ENCODE peak calls at places on chromosomes 4 and X, in eight cellular contexts. One of them, this sample, is unnamed.

GRCh38 chrX:38287669-38288068 is 39.6 kb downstream of the RPGR start:
- DNase-seq in caudate nucleus: no peak
- DNase-seq in A549: no peak
- DNase-seq in AG04449: no peak
- DNase-seq in nucleus accumbens: no peak
- DNase-seq in activated naive CD8-positive, alpha-beta T cell treated with anti-CD3 and anti-CD28 coated beads, Interleukin-2, amount 50 U/mL, for 16 hours: no peak
- DNase-seq in activated gamma-delta T cell: no peak
- DNase-seq in effector memory CD8-positive, alpha-beta T cell: no peak
- DNase-seq in this sample: peak

GRCh38 chrX:107845625-107846024 is 20.0 kb downstream of the MID2 start:
- DNase-seq in effector memory CD8-positive, alpha-beta T cell: no peak
- DNase-seq in A549: no peak
- DNase-seq in AG04449: no peak
- DNase-seq in activated naive CD8-positive, alpha-beta T cell treated with anti-CD3 and anti-CD28 coated beads, Interleukin-2, amount 50 U/mL, for 16 hours: no peak
- DNase-seq in activated gamma-delta T cell: no peak
- DNase-seq in caudate nucleus: no peak
- DNase-seq in nucleus accumbens: no peak
- DNase-seq in this sample: no peak

GRCh38 chrX:13754765-13755164 is 20.2 kb downstream of the OFD1 start:
- DNase-seq in AG04449: no peak
- DNase-seq in A549: no peak
- DNase-seq in nucleus accumbens: no peak
- DNase-seq in activated naive CD8-positive, alpha-beta T cell treated with anti-CD3 and anti-CD28 coated beads, Interleukin-2, amount 50 U/mL, for 16 hours: no peak
- DNase-seq in effector memory CD8-positive, alpha-beta T cell: no peak
- DNase-seq in caudate nucleus: no peak
- DNase-seq in activated gamma-delta T cell: no peak
- DNase-seq in this sample: no peak

GRCh38 chr4:113673450-113673849 is 88.1 kb downstream of the CAMK2D start:
- DNase-seq in effector memory CD8-positive, alpha-beta T cell: peak
- DNase-seq in nucleus accumbens: no peak
- DNase-seq in activated naive CD8-positive, alpha-beta T cell treated with anti-CD3 and anti-CD28 coated beads, Interleukin-2, amount 50 U/mL, for 16 hours: no peak
- DNase-seq in A549: no peak
- DNase-seq in AG04449: no peak
- DNase-seq in activated gamma-delta T cell: no peak
- DNase-seq in caudate nucleus: no peak
- DNase-seq in this sample: peak

GRCh38 chr4:118941799-118942198 is 53.1 kb downstream of the SYNPO2 start:
- DNase-seq in AG04449: no peak
- DNase-seq in activated naive CD8-positive, alpha-beta T cell treated with anti-CD3 and anti-CD28 coated beads, Interleukin-2, amount 50 U/mL, for 16 hours: no peak
- DNase-seq in nucleus accumbens: no peak
- DNase-seq in effector memory CD8-positive, alpha-beta T cell: no peak
- DNase-seq in caudate nucleus: no peak
- DNase-seq in activated gamma-delta T cell: no peak
- DNase-seq in A549: no peak
- DNase-seq in this sample: no peak

GRCh38 chr4:81747242-81747930 is 275.7 kb upstream of the RASGEF1B start:
- DNase-seq in A549: no peak
- DNase-seq in activated gamma-delta T cell: no peak
- DNase-seq in caudate nucleus: no peak
- DNase-seq in effector memory CD8-positive, alpha-beta T cell: no peak
- DNase-seq in AG04449: no peak
- DNase-seq in nucleus accumbens: no peak
- DNase-seq in activated naive CD8-positive, alpha-beta T cell treated with anti-CD3 and anti-CD28 coated beads, Interleukin-2, amount 50 U/mL, for 16 hours: no peak
- DNase-seq in this sample: peak

GRCh38 chrX:30309139-30309571 is at the start of gene NR0B1:
- DNase-seq in A549: peak
- DNase-seq in nucleus accumbens: peak
- DNase-seq in effector memory CD8-positive, alpha-beta T cell: no peak
- DNase-seq in caudate nucleus: no peak
- DNase-seq in activated gamma-delta T cell: peak
- DNase-seq in activated naive CD8-positive, alpha-beta T cell treated with anti-CD3 and anti-CD28 coated beads, Interleukin-2, amount 50 U/mL, for 16 hours: no peak
- DNase-seq in AG04449: no peak
- DNase-seq in this sample: no peak

GRCh38 chr4:112352736-112353135 is 55.6 kb downstream of the ALPK1 start:
- DNase-seq in activated naive CD8-positive, alpha-beta T cell treated with anti-CD3 and anti-CD28 coated beads, Interleukin-2, amount 50 U/mL, for 16 hours: no peak
- DNase-seq in effector memory CD8-positive, alpha-beta T cell: no peak
- DNase-seq in A549: no peak
- DNase-seq in activated gamma-delta T cell: no peak
- DNase-seq in AG04449: no peak
- DNase-seq in caudate nucleus: no peak
- DNase-seq in nucleus accumbens: no peak
- DNase-seq in this sample: no peak

GRCh38 chr4:132956951-132957350 is 192.1 kb upstream of the PCDH10 start:
- DNase-seq in nucleus accumbens: no peak
- DNase-seq in activated gamma-delta T cell: no peak
- DNase-seq in AG04449: no peak
- DNase-seq in effector memory CD8-positive, alpha-beta T cell: no peak
- DNase-seq in caudate nucleus: peak
- DNase-seq in activated naive CD8-positive, alpha-beta T cell treated with anti-CD3 and anti-CD28 coated beads, Interleukin-2, amount 50 U/mL, for 16 hours: no peak
- DNase-seq in A549: no peak
- DNase-seq in this sample: no peak

GRCh38 chr4:14726441-14727405 is 275.6 kb upstream of the CPEB2 start:
- DNase-seq in caudate nucleus: no peak
- DNase-seq in activated naive CD8-positive, alpha-beta T cell treated with anti-CD3 and anti-CD28 coated beads, Interleukin-2, amount 50 U/mL, for 16 hours: no peak
- DNase-seq in activated gamma-delta T cell: no peak
- DNase-seq in A549: peak
- DNase-seq in nucleus accumbens: no peak
- DNase-seq in effector memory CD8-positive, alpha-beta T cell: no peak
- DNase-seq in AG04449: no peak
- DNase-seq in this sample: no peak

GRCh38 chr4:3862640-3863420 is 96.6 kb downstream of the ADRA2C start:
- DNase-seq in activated naive CD8-positive, alpha-beta T cell treated with anti-CD3 and anti-CD28 coated beads, Interleukin-2, amount 50 U/mL, for 16 hours: no peak
- DNase-seq in effector memory CD8-positive, alpha-beta T cell: no peak
- DNase-seq in caudate nucleus: no peak
- DNase-seq in AG04449: no peak
- DNase-seq in A549: no peak
- DNase-seq in nucleus accumbens: no peak
- DNase-seq in activated gamma-delta T cell: no peak
- DNase-seq in this sample: no peak

GRCh38 chrX:65537229-65537628 is 2.6 kb upstream of the LAS1L start:
- DNase-seq in activated naive CD8-positive, alpha-beta T cell treated with anti-CD3 and anti-CD28 coated beads, Interleukin-2, amount 50 U/mL, for 16 hours: no peak
- DNase-seq in AG04449: no peak
- DNase-seq in nucleus accumbens: no peak
- DNase-seq in A549: no peak
- DNase-seq in activated gamma-delta T cell: no peak
- DNase-seq in effector memory CD8-positive, alpha-beta T cell: no peak
- DNase-seq in caudate nucleus: no peak
- DNase-seq in this sample: no peak

GRCh38 chr4:167787231-167787630 is 305.1 kb upstream of the ANXA10 start:
- DNase-seq in nucleus accumbens: no peak
- DNase-seq in effector memory CD8-positive, alpha-beta T cell: no peak
- DNase-seq in A549: no peak
- DNase-seq in AG04449: no peak
- DNase-seq in activated gamma-delta T cell: no peak
- DNase-seq in caudate nucleus: no peak
- DNase-seq in activated naive CD8-positive, alpha-beta T cell treated with anti-CD3 and anti-CD28 coated beads, Interleukin-2, amount 50 U/mL, for 16 hours: no peak
- DNase-seq in this sample: no peak

GRCh38 chrX:150254909-150255308 is 108.2 kb upstream of the MAMLD1 start:
- DNase-seq in caudate nucleus: no peak
- DNase-seq in nucleus accumbens: no peak
- DNase-seq in effector memory CD8-positive, alpha-beta T cell: no peak
- DNase-seq in activated gamma-delta T cell: no peak
- DNase-seq in A549: no peak
- DNase-seq in AG04449: no peak
- DNase-seq in activated naive CD8-positive, alpha-beta T cell treated with anti-CD3 and anti-CD28 coated beads, Interleukin-2, amount 50 U/mL, for 16 hours: no peak
- DNase-seq in this sample: no peak

GRCh38 chrX:56797966-56798711 is 69.1 kb downstream of the NBDY start:
- DNase-seq in nucleus accumbens: no peak
- DNase-seq in activated naive CD8-positive, alpha-beta T cell treated with anti-CD3 and anti-CD28 coated beads, Interleukin-2, amount 50 U/mL, for 16 hours: no peak
- DNase-seq in A549: no peak
- DNase-seq in effector memory CD8-positive, alpha-beta T cell: no peak
- DNase-seq in caudate nucleus: no peak
- DNase-seq in activated gamma-delta T cell: no peak
- DNase-seq in AG04449: no peak
- DNase-seq in this sample: no peak

GRCh38 chrX:103464071-103464773 is 55.1 kb downstream of the RAB40A start:
- DNase-seq in caudate nucleus: no peak
- DNase-seq in activated gamma-delta T cell: no peak
- DNase-seq in AG04449: no peak
- DNase-seq in A549: peak
- DNase-seq in nucleus accumbens: no peak
- DNase-seq in effector memory CD8-positive, alpha-beta T cell: peak
- DNase-seq in activated naive CD8-positive, alpha-beta T cell treated with anti-CD3 and anti-CD28 coated beads, Interleukin-2, amount 50 U/mL, for 16 hours: no peak
- DNase-seq in this sample: peak